ENCODE peak calls at places on chromosome 11, in seven cellular contexts. One of them, this sample, is unnamed.

GRCh38 chr11:123853038-123853437 is 32.4 kb downstream of the TMEM225 start:
- DNase-seq in IMR-90: no peak
- DNase-seq in HFFc6: no peak
- DNase-seq in fibroblast of pulmonary artery: no peak
- DNase-seq in AG04450: no peak
- DNase-seq in bronchial epithelial cell: no peak
- DNase-seq in cardiac muscle cell: no peak
- DNase-seq in this sample: no peak

GRCh38 chr11:45906096-45906682 is 882 bp downstream of the FREY1 start:
- DNase-seq in IMR-90: no peak
- DNase-seq in fibroblast of pulmonary artery: no peak
- DNase-seq in AG04450: no peak
- DNase-seq in bronchial epithelial cell: no peak
- DNase-seq in cardiac muscle cell: no peak
- DNase-seq in HFFc6: no peak
- DNase-seq in this sample: no peak

GRCh38 chr11:73334244-73335203 is 26.4 kb downstream of the ARHGEF17 start:
- DNase-seq in bronchial epithelial cell: peak; percentile 67
- DNase-seq in HFFc6: peak; percentile 81
- DNase-seq in AG04450: no peak
- DNase-seq in IMR-90: peak; percentile 91
- DNase-seq in fibroblast of pulmonary artery: peak; percentile 85
- DNase-seq in cardiac muscle cell: peak; percentile 54
- DNase-seq in this sample: peak; percentile 91

GRCh38 chr11:101576536-101576935 is 7.3 kb downstream of the TRPC6 start:
- DNase-seq in IMR-90: no peak
- DNase-seq in cardiac muscle cell: no peak
- DNase-seq in bronchial epithelial cell: no peak
- DNase-seq in fibroblast of pulmonary artery: no peak
- DNase-seq in HFFc6: no peak
- DNase-seq in AG04450: no peak
- DNase-seq in this sample: no peak

GRCh38 chr11:44557464-44557863 is 8.0 kb upstream of the CD82 start:
- DNase-seq in IMR-90: no peak
- DNase-seq in cardiac muscle cell: no peak
- DNase-seq in bronchial epithelial cell: no peak
- DNase-seq in AG04450: no peak
- DNase-seq in fibroblast of pulmonary artery: no peak
- DNase-seq in HFFc6: no peak
- DNase-seq in this sample: no peak

GRCh38 chr11:8593935-8594909 is at the start of gene STK33:
- DNase-seq in HFFc6: no peak
- DNase-seq in bronchial epithelial cell: no peak
- DNase-seq in IMR-90: no peak
- DNase-seq in cardiac muscle cell: peak; percentile 85
- DNase-seq in AG04450: no peak
- DNase-seq in fibroblast of pulmonary artery: peak; percentile 29
- DNase-seq in this sample: peak; percentile 51

GRCh38 chr11:46665356-46665755 is 35.1 kb downstream of the ARHGAP1 start:
- DNase-seq in fibroblast of pulmonary artery: no peak
- DNase-seq in HFFc6: no peak
- DNase-seq in cardiac muscle cell: no peak
- DNase-seq in bronchial epithelial cell: no peak
- DNase-seq in AG04450: no peak
- DNase-seq in IMR-90: no peak
- DNase-seq in this sample: no peak

GRCh38 chr11:122421684-122422083 is 233.8 kb upstream of the UBASH3B start:
- DNase-seq in bronchial epithelial cell: peak; percentile 88
- DNase-seq in cardiac muscle cell: no peak
- DNase-seq in AG04450: no peak
- DNase-seq in HFFc6: no peak
- DNase-seq in IMR-90: no peak
- DNase-seq in fibroblast of pulmonary artery: no peak
- DNase-seq in this sample: no peak

GRCh38 chr11:62953811-62954210 is 31.0 kb downstream of the SLC22A6 start:
- DNase-seq in fibroblast of pulmonary artery: peak; percentile 58
- DNase-seq in IMR-90: peak; percentile 53
- DNase-seq in bronchial epithelial cell: no peak
- DNase-seq in AG04450: no peak
- DNase-seq in cardiac muscle cell: no peak
- DNase-seq in HFFc6: peak; percentile 28
- DNase-seq in this sample: no peak

GRCh38 chr11:32573228-32573627 is 10.4 kb upstream of the EIF3M start:
- DNase-seq in fibroblast of pulmonary artery: no peak
- DNase-seq in cardiac muscle cell: no peak
- DNase-seq in HFFc6: no peak
- DNase-seq in IMR-90: no peak
- DNase-seq in AG04450: no peak
- DNase-seq in bronchial epithelial cell: no peak
- DNase-seq in this sample: no peak

GRCh38 chr11:58626915-58627483 is 4.5 kb downstream of the CNTF start:
- DNase-seq in bronchial epithelial cell: no peak
- DNase-seq in HFFc6: no peak
- DNase-seq in fibroblast of pulmonary artery: peak; percentile 30
- DNase-seq in IMR-90: peak; percentile 6
- DNase-seq in cardiac muscle cell: no peak
- DNase-seq in AG04450: no peak
- DNase-seq in this sample: no peak

GRCh38 chr11:58632510-58632909 is 10.0 kb downstream of the CNTF start:
- DNase-seq in bronchial epithelial cell: no peak
- DNase-seq in cardiac muscle cell: no peak
- DNase-seq in AG04450: no peak
- DNase-seq in IMR-90: no peak
- DNase-seq in HFFc6: no peak
- DNase-seq in fibroblast of pulmonary artery: no peak
- DNase-seq in this sample: no peak

GRCh38 chr11:58631378-58631777 is 8.9 kb downstream of the CNTF start:
- DNase-seq in bronchial epithelial cell: no peak
- DNase-seq in fibroblast of pulmonary artery: no peak
- DNase-seq in cardiac muscle cell: no peak
- DNase-seq in HFFc6: no peak
- DNase-seq in IMR-90: no peak
- DNase-seq in AG04450: no peak
- DNase-seq in this sample: no peak

GRCh38 chr11:58628446-58628845 is 6.0 kb downstream of the CNTF start:
- DNase-seq in AG04450: no peak
- DNase-seq in IMR-90: peak; percentile 42
- DNase-seq in fibroblast of pulmonary artery: no peak
- DNase-seq in cardiac muscle cell: no peak
- DNase-seq in HFFc6: peak; percentile 10
- DNase-seq in bronchial epithelial cell: no peak
- DNase-seq in this sample: peak; percentile 55

GRCh38 chr11:58629857-58630256 is 7.4 kb downstream of the CNTF start:
- DNase-seq in cardiac muscle cell: peak; percentile 53
- DNase-seq in fibroblast of pulmonary artery: peak; percentile 72
- DNase-seq in IMR-90: peak; percentile 71
- DNase-seq in HFFc6: peak; percentile 54
- DNase-seq in bronchial epithelial cell: peak; percentile 38
- DNase-seq in AG04450: peak; percentile 24
- DNase-seq in this sample: peak; percentile 57
- TF ChIP-seq CTCF in cardiac muscle cell: peak; percentile 75
- TF ChIP-seq CTCF in fibroblast of pulmonary artery: peak; percentile 75
- TF ChIP-seq CTCF in IMR-90: peak; percentile 78
- TF ChIP-seq CTCF in HFFc6: peak; percentile 82
- TF ChIP-seq CTCF in bronchial epithelial cell: peak; percentile 67
- TF ChIP-seq CTCF in AG04450: peak; percentile 73
- TF ChIP-seq CTCF in this sample: peak; percentile 70

GRCh38 chr11:10511046-10511711 is 29.8 kb downstream of the RNF141 start:
- DNase-seq in fibroblast of pulmonary artery: no peak
- DNase-seq in AG04450: no peak
- DNase-seq in cardiac muscle cell: no peak
- DNase-seq in HFFc6: no peak
- DNase-seq in IMR-90: no peak
- DNase-seq in bronchial epithelial cell: no peak
- DNase-seq in this sample: no peak

GRCh38 chr11:10515418-10515817 is 25.6 kb downstream of the RNF141 start:
- DNase-seq in bronchial epithelial cell: no peak
- DNase-seq in HFFc6: no peak
- DNase-seq in fibroblast of pulmonary artery: no peak
- DNase-seq in cardiac muscle cell: no peak
- DNase-seq in IMR-90: no peak
- DNase-seq in AG04450: no peak
- DNase-seq in this sample: no peak

GRCh38 chr11:10518123-10518522 is 22.9 kb downstream of the RNF141 start:
- DNase-seq in IMR-90: peak; percentile 25
- DNase-seq in HFFc6: no peak
- DNase-seq in AG04450: no peak
- DNase-seq in bronchial epithelial cell: peak; percentile 95
- DNase-seq in fibroblast of pulmonary artery: no peak
- DNase-seq in cardiac muscle cell: no peak
- DNase-seq in this sample: no peak

GRCh38 chr11:10514713-10515112 is 26.3 kb downstream of the RNF141 start:
- DNase-seq in HFFc6: no peak
- DNase-seq in IMR-90: peak; percentile 14
- DNase-seq in bronchial epithelial cell: no peak
- DNase-seq in AG04450: no peak
- DNase-seq in cardiac muscle cell: no peak
- DNase-seq in fibroblast of pulmonary artery: peak; percentile 12
- DNase-seq in this sample: no peak

GRCh38 chr11:10514210-10514609 is 26.8 kb downstream of the RNF141 start:
- DNase-seq in bronchial epithelial cell: peak; percentile 48
- DNase-seq in fibroblast of pulmonary artery: peak; percentile 52
- DNase-seq in AG04450: no peak
- DNase-seq in cardiac muscle cell: no peak
- DNase-seq in HFFc6: no peak
- DNase-seq in IMR-90: peak; percentile 49
- DNase-seq in this sample: peak; percentile 26
- TF ChIP-seq CTCF in bronchial epithelial cell: no peak
- TF ChIP-seq CTCF in fibroblast of pulmonary artery: peak; percentile 36
- TF ChIP-seq CTCF in AG04450: peak; percentile 51
- TF ChIP-seq CTCF in cardiac muscle cell: peak; percentile 34
- TF ChIP-seq CTCF in HFFc6: peak; percentile 81
- TF ChIP-seq CTCF in IMR-90: peak; percentile 46
- TF ChIP-seq CTCF in this sample: peak; percentile 13

DNA sequence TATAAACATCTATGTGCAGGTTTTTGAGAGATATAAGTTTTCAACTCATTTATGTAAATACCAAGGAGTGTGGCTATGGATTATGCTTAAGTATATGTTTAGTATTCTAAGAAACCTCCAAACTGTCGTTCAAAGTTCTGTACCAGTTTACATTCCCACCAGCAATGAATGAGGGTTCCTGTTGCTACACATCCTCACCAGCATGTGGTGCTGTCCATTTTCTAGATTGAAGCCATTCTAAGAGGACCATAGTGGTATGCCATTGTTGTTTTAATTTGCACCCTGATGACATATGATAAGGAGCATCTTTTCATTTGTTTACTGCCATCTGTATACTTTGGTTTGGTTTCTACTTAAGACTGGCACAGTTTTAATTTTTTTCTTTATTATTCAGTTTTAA is 2097.9 kb downstream of the LRRC4C start:
- DNase-seq in HFFc6: no peak
- DNase-seq in bronchial epithelial cell: no peak
- DNase-seq in fibroblast of pulmonary artery: no peak
- DNase-seq in AG04450: no peak
- DNase-seq in IMR-90: no peak
- DNase-seq in cardiac muscle cell: no peak
- DNase-seq in this sample: no peak
- TF ChIP-seq CTCF in HFFc6: no peak
- TF ChIP-seq CTCF in bronchial epithelial cell: no peak
- TF ChIP-seq CTCF in fibroblast of pulmonary artery: no peak
- TF ChIP-seq CTCF in AG04450: no peak
- TF ChIP-seq CTCF in IMR-90: no peak
- TF ChIP-seq CTCF in cardiac muscle cell: no peak
- TF ChIP-seq CTCF in this sample: no peak

GRCh38 chr11:126061707-126062678 is 673 bp downstream of the CDON start:
- DNase-seq in AG04450: no peak
- DNase-seq in fibroblast of pulmonary artery: peak; percentile 12
- DNase-seq in IMR-90: peak; percentile 5
- DNase-seq in HFFc6: no peak
- DNase-seq in bronchial epithelial cell: peak; percentile 45
- DNase-seq in cardiac muscle cell: peak; percentile 55
- DNase-seq in this sample: peak; percentile 12
- TF ChIP-seq CTCF in AG04450: peak; percentile 44
- TF ChIP-seq CTCF in fibroblast of pulmonary artery: peak; percentile 39
- TF ChIP-seq CTCF in IMR-90: peak; percentile 13
- TF ChIP-seq CTCF in HFFc6: peak; percentile 52
- TF ChIP-seq CTCF in bronchial epithelial cell: peak; percentile 72
- TF ChIP-seq CTCF in cardiac muscle cell: peak; percentile 49
- TF ChIP-seq CTCF in this sample: peak; percentile 47

DNA sequence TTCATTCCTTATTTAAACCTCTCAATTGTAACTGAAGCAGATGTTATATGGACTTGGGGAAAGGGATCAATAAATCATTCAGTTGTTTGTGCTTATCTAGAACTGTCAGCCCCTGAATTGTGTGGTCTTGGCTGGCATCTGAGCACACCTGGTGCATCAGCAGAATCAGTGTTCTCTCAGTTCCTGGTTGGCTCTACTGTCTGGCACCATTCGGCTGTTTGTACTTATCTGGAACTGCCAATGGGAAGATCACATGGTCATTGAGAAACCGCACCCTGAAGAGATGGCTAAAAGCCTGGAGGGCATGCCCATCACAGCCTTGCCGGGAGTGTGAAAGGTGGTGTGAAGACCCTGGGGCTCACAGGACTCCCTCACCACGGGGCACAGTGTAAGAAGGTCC is 37.1 kb upstream of the EHF start:
- DNase-seq in AG04450: no peak
- DNase-seq in cardiac muscle cell: no peak
- DNase-seq in IMR-90: no peak
- DNase-seq in bronchial epithelial cell: no peak
- DNase-seq in fibroblast of pulmonary artery: no peak
- DNase-seq in HFFc6: no peak
- DNase-seq in this sample: no peak
- TF ChIP-seq CTCF in AG04450: no peak
- TF ChIP-seq CTCF in cardiac muscle cell: no peak
- TF ChIP-seq CTCF in IMR-90: no peak
- TF ChIP-seq CTCF in bronchial epithelial cell: no peak
- TF ChIP-seq CTCF in fibroblast of pulmonary artery: no peak
- TF ChIP-seq CTCF in HFFc6: no peak
- TF ChIP-seq CTCF in this sample: no peak

GRCh38 chr11:7563269-7563668 is 49.5 kb downstream of the PPFIBP2 start:
- DNase-seq in cardiac muscle cell: no peak
- DNase-seq in bronchial epithelial cell: no peak
- DNase-seq in IMR-90: no peak
- DNase-seq in AG04450: no peak
- DNase-seq in fibroblast of pulmonary artery: no peak
- DNase-seq in HFFc6: no peak
- DNase-seq in this sample: no peak

GRCh38 chr11:7555067-7555699 is 41.4 kb downstream of the PPFIBP2 start:
- DNase-seq in AG04450: no peak
- DNase-seq in IMR-90: no peak
- DNase-seq in cardiac muscle cell: no peak
- DNase-seq in HFFc6: peak; percentile 18
- DNase-seq in fibroblast of pulmonary artery: no peak
- DNase-seq in bronchial epithelial cell: no peak
- DNase-seq in this sample: no peak

GRCh38 chr11:7559404-7560283 is 45.8 kb downstream of the PPFIBP2 start:
- DNase-seq in fibroblast of pulmonary artery: no peak
- DNase-seq in AG04450: no peak
- DNase-seq in HFFc6: no peak
- DNase-seq in bronchial epithelial cell: no peak
- DNase-seq in IMR-90: no peak
- DNase-seq in cardiac muscle cell: no peak
- DNase-seq in this sample: no peak

GRCh38 chr11:7561562-7561961 is 47.8 kb downstream of the PPFIBP2 start:
- DNase-seq in HFFc6: no peak
- DNase-seq in AG04450: no peak
- DNase-seq in fibroblast of pulmonary artery: no peak
- DNase-seq in IMR-90: no peak
- DNase-seq in bronchial epithelial cell: no peak
- DNase-seq in cardiac muscle cell: no peak
- DNase-seq in this sample: no peak

GRCh38 chr11:7558046-7558445 is 44.2 kb downstream of the PPFIBP2 start:
- DNase-seq in IMR-90: no peak
- DNase-seq in bronchial epithelial cell: no peak
- DNase-seq in cardiac muscle cell: no peak
- DNase-seq in AG04450: no peak
- DNase-seq in fibroblast of pulmonary artery: no peak
- DNase-seq in HFFc6: no peak
- DNase-seq in this sample: no peak
- TF ChIP-seq CTCF in IMR-90: no peak
- TF ChIP-seq CTCF in bronchial epithelial cell: no peak
- TF ChIP-seq CTCF in cardiac muscle cell: no peak
- TF ChIP-seq CTCF in AG04450: no peak
- TF ChIP-seq CTCF in fibroblast of pulmonary artery: no peak
- TF ChIP-seq CTCF in HFFc6: no peak
- TF ChIP-seq CTCF in this sample: no peak